ENCODE peak calls at places on chromosomes 1 and 21, in seven cellular contexts. J is activated CD8-positive, alpha-beta memory T cell treated with anti-CD3 and anti-CD28 coated beads, Interleukin-2, amount 50 U/mL, for 4 hours; R is activated effector memory CD4-positive, alpha-beta T cell treated with anti-CD3 and anti-CD28 coated beads, Interleukin-2, amount 50 U/mL, for 16 hours; O is fibroblast of pulmonary artery; E is AG10803; C is EL; S is coronary artery. G is an unnamed sample.

GRCh38 chr21:36615274-36615964 is 83.5 kb upstream of the SIM2 start:
- DNase-seq in O (no peak), S (no peak), E (no peak), R (no peak), J (no peak), C (peak; percentile 8), G (no peak)

GRCh38 chr21:31870472-31870871 is 2.3 kb upstream of the HUNK start:
- DNase-seq in S (peak; percentile 28), J (no peak), O (no peak), C (no peak), E (no peak), R (no peak), G (no peak)

GRCh38 chr1:169368406-169368769 is 393 bp downstream of the BLZF1 start:
- DNase-seq in C (no peak), S (no peak), R (peak; percentile 76), E (peak; percentile 17), J (peak; percentile 18), O (no peak), G (no peak)

GRCh38 chr1:119323216-119323982 is 45.2 kb upstream of the HAO2 start:
- DNase-seq in R (no peak), S (no peak), O (no peak), J (no peak), E (no peak), C (no peak), G (no peak)

GRCh38 chr1:168821434-168821833 is 92.4 kb upstream of the DPT start:
- DNase-seq in E (no peak), C (no peak), R (no peak), O (no peak), J (no peak), S (no peak), G (no peak)

GRCh38 chr1:113784104-113784779 is 25.0 kb upstream of the PHTF1 start:
- DNase-seq in E (peak; percentile 53), S (no peak), J (no peak), O (no peak), C (no peak), R (peak; percentile 68), G (no peak)

GRCh38 chr1:203178821-203179220 is 3.2 kb upstream of the MYBPH start:
- DNase-seq in O (no peak), C (no peak), R (peak; percentile 19), J (no peak), E (no peak), S (no peak), G (no peak)

GRCh38 chr1:14071581-14071980 is 371.6 kb downstream of the PRDM2 start:
- DNase-seq in O (no peak), R (no peak), C (no peak), J (no peak), S (no peak), E (no peak), G (no peak)

GRCh38 chr1:20198296-20198695 is 12.0 kb upstream of the PLA2G2C start:
- DNase-seq in S (no peak), C (no peak), R (no peak), J (no peak), O (no peak), E (no peak), G (no peak)

GRCh38 chr1:228095938-228096337 is 7.2 kb downstream of the C1orf35 start:
- DNase-seq in J (no peak), S (peak; percentile 69), E (no peak), R (peak; percentile 39), C (no peak), O (no peak), G (no peak)

GRCh38 chr1:12487520-12487919 is 130.5 kb downstream of the DHRS3 start:
- DNase-seq in J (no peak), C (no peak), E (no peak), R (no peak), O (no peak), S (no peak), G (no peak)

GRCh38 chr1:232226197-232226681 is 403.7 kb downstream of the SIPA1L2 start:
- DNase-seq in E (peak; percentile 69), S (no peak), J (no peak), R (peak; percentile 64), C (peak; percentile 93), O (peak; percentile 31), G (no peak)

GRCh38 chr1:150563340-150564038 is 14.3 kb downstream of the ADAMTSL4 start:
- DNase-seq in S (peak; percentile 75), O (peak; percentile 69), E (peak; percentile 62), R (peak; percentile 80), J (no peak), C (peak; percentile 48), G (no peak)

GRCh38 chr21:33684923-33685560 is 42.7 kb downstream of the ITSN1 start:
- DNase-seq in C (no peak), S (no peak), E (no peak), R (no peak), O (peak; percentile 53), J (no peak), G (no peak)

GRCh38 chr1:79711001-79711431 is 704.5 kb upstream of the ADGRL4 start:
- DNase-seq in E (no peak), R (no peak), O (peak; percentile 64), S (no peak), J (no peak), C (peak; percentile 32), G (no peak)

GRCh38 chr1:39098569-39099250 is 72.6 kb downstream of the NDUFS5 start:
- DNase-seq in R (peak; percentile 85), E (peak; percentile 93), C (peak; percentile 96), O (peak; percentile 93), J (peak; percentile 55), S (peak; percentile 86), G (no peak)

G was measured in vagina.